ENCODE peak calls at places on chromosome X, in four cellular contexts. C is H9, Y is mesendoderm, K is H1. Q is an unnamed sample. For H3K79me2, the result is how much of the 10 kb centered on the place peaks cover.

GRCh38 chrX:7972586-7972985 is 45.4 kb upstream of the PNPLA4 start:
- DNase-seq in C (no peak), Y (no peak), K (no peak), Q (no peak)

GRCh38 chrX:146241902-146242301 is 424.3 kb downstream of the SLITRK2 start:
- DNase-seq in C (no peak), Y (no peak), K (no peak), Q (no peak)

GRCh38 chrX:8404443-8404842 is 60.2 kb upstream of the VCX3B start:
- DNase-seq in C (no peak), Y (no peak), K (no peak), Q (no peak)

GRCh38 chrX:41692162-41692749 is 3.5 kb downstream of the GPR34 start:
- DNase-seq in C (no peak), Y (no peak), K (no peak), Q (no peak)

GRCh38 chrX:80751456-80751855 is 58.2 kb downstream of the BRWD3 start:
- DNase-seq in C (no peak), Y (no peak), K (no peak), Q (peak)

GRCh38 chrX:82218361-82218760 is 1016.5 kb downstream of the SH3BGRL start:
- DNase-seq in C (no peak), Y (peak), K (no peak), Q (peak)

GRCh38 chrX:55489315-55490009 is at the start of gene USP51:
- DNase-seq in C (peak), Y (peak), K (no peak), Q (no peak)

GRCh38 chrX:119398974-119399771 is at the start of gene SLC25A43:
- DNase-seq in C (peak), Y (peak), K (no peak), Q (no peak)

GRCh38 chrX:100980608-100981497 is 11.3 kb downstream of the ARL13A start:
- DNase-seq in C (no peak), Y (no peak), K (no peak), Q (no peak)

GRCh38 chrX:102067966-102068723 is 57.3 kb upstream of the TCEAL2 start:
- DNase-seq in C (no peak), Y (peak), K (no peak), Q (peak)

GRCh38 chrX:77924320-77924859 is 13.9 kb downstream of the ATP7A start:
- DNase-seq in C (no peak), Y (no peak), K (no peak), Q (no peak)

GRCh38 chrX:17376381-17377046 is 1.5 kb downstream of the NHS start:
- DNase-seq in C (no peak), Y (peak), K (no peak), Q (peak)

GRCh38 chrX:925652-926061 is 286.8 kb downstream of the CRLF2 start:
- DNase-seq in C (no peak), Y (no peak), K (no peak), Q (no peak)

GRCh38 chrX:37543324-37543723 is 28.1 kb upstream of the LANCL3 start:
- DNase-seq in C (no peak), Y (no peak), K (no peak), Q (no peak)

GRCh38 chrX:154333116-154333515 is 37.5 kb downstream of the TKTL1 start:
- DNase-seq in C (no peak), Y (no peak), K (no peak), Q (no peak)

GRCh38 chrX:8668797-8669196 is 63.1 kb downstream of the ANOS1 start:
- DNase-seq in C (no peak), Y (peak), K (no peak), Q (peak)

GRCh38 chrX:54999717-55000598 is at the start of gene APEX2:
- DNase-seq in C (peak), Y (peak), K (peak), Q (peak)

GRCh38 chrX:131778269-131779218 is 234.7 kb downstream of the OR13H1 start:
- DNase-seq in C (no peak), Y (peak), K (no peak), Q (peak)

GRCh38 chrX:51641421-51642021 is 22.8 kb upstream of the CENPVL3 start:
- DNase-seq in C (peak), Y (peak), K (no peak), Q (peak)

DNA sequence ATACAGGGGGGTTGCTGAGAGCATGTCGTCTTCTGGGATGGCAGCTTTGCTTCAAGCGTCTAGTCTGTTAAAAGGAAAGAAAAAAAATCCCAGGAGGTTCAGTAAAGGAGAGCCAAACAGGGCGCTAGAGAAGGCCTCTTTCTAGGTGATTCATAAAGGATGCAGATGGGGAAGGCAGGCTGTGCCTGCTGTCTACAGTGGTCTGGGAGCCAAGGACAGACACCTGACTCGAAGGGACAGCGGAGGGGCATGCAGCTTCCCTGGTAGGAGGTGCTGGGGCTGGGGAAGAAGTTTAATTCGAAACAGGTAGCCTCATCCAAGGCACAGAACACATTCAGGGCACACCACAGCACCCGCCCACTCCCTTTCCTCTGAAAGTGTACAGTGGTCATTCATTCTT is 19.9 kb downstream of the BCOR start:
- DNase-seq in C (no peak), Y (no peak), K (no peak), Q (no peak)
- H3K79me2 ChIP-seq in C (under half), Y (under half), K (half or more), Q (under half)

DNA sequence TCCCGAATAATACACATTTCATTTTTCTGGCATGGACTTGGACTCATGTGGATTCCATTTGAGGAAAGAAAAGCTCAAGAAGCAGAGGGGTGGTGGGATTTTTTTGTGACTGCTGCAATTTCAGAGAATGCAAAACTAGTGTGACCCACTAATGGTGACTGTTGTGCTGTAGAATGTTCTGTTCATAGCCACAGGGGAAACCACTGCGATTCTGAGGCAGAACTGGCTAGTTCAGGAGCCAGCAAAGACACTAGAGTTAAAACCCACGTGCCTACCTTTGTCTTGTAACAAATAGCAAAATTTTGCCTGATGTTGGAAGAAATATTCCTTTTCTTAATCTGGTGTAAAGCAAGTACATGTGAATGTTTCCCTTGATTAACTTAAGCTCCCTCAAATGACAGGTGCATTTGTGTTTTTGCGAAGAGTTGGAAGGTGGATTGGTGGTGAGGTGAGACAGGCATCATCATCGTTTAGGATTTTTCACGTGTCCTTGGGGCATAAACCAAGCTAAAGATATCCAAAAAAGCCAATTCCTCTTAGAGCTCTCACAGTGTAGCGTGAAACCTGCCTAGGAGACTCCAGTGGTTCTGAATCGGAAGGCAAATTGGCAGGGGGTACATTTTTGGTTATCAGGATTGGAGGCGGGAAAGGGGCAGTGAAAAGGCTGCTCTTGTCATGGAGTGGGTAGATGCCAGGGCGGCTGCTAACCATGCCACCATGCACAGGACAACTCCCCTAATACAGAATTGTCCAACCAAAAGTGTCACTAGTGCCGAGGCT is 38.1 kb upstream of the FAM9C start:
- DNase-seq in C (no peak), Y (no peak), K (no peak), Q (no peak)
- H4K8ac ChIP-seq in C (no peak), Y (no peak), K (no peak), Q (no peak)

GRCh38 chrX:74423289-74423985 is 2.1 kb downstream of the SLC16A2 start:
- DNase-seq in C (peak), Y (no peak), K (no peak), Q (no peak)

GRCh38 chrX:74422029-74422352 is 698 bp downstream of the SLC16A2 start:
- DNase-seq in C (no peak), Y (no peak), K (no peak), Q (no peak)

GRCh38 chrX:74420194-74421035 is 878 bp upstream of the SLC16A2 start:
- DNase-seq in C (peak), Y (peak), K (peak), Q (peak)

GRCh38 chrX:74421181-74422028 is at the start of gene SLC16A2:
- DNase-seq in C (peak), Y (peak), K (no peak), Q (peak)

DNA sequence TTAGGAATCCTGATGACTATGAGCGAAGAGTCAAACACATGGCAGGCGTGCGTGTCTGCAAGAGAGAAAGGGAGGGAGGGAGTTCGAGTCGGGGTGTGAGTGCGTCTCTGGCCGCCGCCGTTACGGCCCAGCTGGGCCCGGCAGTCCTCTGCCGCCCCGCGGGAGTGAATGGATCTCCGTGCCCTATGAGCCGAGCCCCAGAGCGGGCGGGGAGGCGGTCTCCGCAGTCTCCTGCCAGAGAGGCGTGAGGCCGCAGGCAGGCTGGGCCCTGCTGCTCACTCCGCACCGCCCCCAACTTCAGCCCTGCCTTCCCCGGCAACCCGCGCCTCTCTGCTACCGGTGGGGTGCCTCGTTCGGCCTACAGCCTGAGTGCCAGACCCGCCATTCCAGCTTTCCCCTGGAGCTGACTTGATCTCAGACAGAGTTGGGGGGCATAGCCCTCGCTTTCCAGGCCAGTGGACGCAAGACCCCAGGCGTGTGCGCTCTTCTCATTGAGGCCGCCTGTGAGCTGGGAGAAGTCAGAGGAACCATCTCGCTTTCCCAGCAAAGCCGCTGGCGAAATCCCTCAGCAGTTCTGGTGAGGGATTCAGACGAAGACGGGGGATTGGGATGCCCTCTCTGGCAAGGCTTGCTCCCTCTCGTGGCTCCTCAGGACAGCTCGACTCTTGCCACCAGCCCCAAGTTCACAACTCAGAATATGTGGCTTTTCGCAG is 1.4 kb downstream of the SLC16A2 start:
- DNase-seq in C (peak), Y (peak), K (no peak), Q (no peak)
- H3K79me2 ChIP-seq in C (under half), Y (under half), K (under half), Q (under half)

GRCh38 chrX:99095965-99096364 is 1314.1 kb downstream of the PCDH19 start:
- DNase-seq in C (peak), Y (no peak), K (no peak), Q (no peak)
- H4K8ac ChIP-seq in C (no peak), Y (no peak), K (no peak), Q (no peak)

DNA sequence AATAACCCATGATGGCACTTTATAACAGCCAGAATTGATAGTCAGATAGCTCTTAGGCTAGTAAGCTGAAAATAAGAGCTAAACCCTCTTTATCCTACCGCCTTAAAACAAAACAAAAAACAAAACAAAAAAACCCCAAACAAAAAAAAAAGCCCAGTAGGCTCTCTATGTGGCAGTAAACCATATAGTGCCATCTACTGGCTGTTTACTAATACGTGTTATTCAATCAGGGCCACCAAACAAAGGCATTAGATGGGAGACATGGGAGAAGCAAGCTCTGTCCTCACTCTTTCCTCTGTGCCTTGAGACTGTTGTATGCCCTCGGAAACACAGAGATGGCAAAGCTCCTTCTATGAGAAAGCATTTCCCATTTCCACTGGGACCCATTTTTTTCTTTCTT is 148.8 kb upstream of the MID1 start:
- DNase-seq in C (no peak), Y (peak), K (no peak), Q (no peak)
- H3K79me2 ChIP-seq in C (under half), Y (under half), K (under half), Q (under half)

DNA sequence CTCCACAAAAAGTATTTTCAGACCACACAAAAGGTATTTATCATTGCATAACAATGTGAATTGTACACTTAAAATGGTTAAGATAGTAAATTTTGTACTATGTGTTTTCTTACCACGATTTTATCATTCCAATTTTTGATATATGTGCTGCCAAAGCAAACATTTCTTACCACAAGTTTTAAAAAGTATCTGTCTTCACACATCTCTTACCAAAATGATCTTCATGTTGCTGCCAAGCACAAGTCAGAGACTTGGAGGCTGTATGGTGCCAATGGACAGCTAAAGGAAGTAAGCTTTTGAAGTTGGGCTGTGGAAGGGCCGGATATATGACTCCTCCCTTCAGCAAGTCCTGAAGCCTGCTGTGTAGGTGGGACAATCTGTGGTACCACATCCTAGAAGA is 67.9 kb downstream of the TMLHE start:
- DNase-seq in C (no peak), Y (no peak), K (no peak), Q (no peak)
- H4K8ac ChIP-seq in C (no peak), Y (no peak), K (no peak), Q (no peak)

GRCh38 chrX:150216716-150217115 is 146.4 kb upstream of the MAMLD1 start:
- DNase-seq in C (no peak), Y (no peak), K (no peak), Q (no peak)

GRCh38 chrX:150211988-150212387 is 151.1 kb upstream of the MAMLD1 start:
- DNase-seq in C (no peak), Y (peak), K (no peak), Q (no peak)

GRCh38 chrX:150213481-150214030 is 149.6 kb upstream of the MAMLD1 start:
- DNase-seq in C (no peak), Y (no peak), K (no peak), Q (no peak)

GRCh38 chrX:150207733-150208132 is 155.4 kb upstream of the MAMLD1 start:
- DNase-seq in C (no peak), Y (no peak), K (no peak), Q (no peak)

GRCh38 chrX:150212672-150213480 is 150.2 kb upstream of the MAMLD1 start:
- DNase-seq in C (no peak), Y (peak), K (no peak), Q (peak)
- H3K79me2 ChIP-seq in C (under half), Y (under half), K (under half), Q (under half)

Q was measured in trophoblast cell.